ENCODE peak calls at places on chromosomes 11 and 22, in ten cellular contexts. One of them, this sample, is unnamed.

GRCh38 chr11:126192386-126192785 is 19.1 kb downstream of the RPUSD4 start:
- DNase-seq in Caco-2: no peak
- DNase-seq in stimulated activated CD4-positive, alpha-beta T cell treated with anti-CD3 and anti-CD28 coated beads, TNF-alpha, amount 100 ng/mL, for 24 hours: no peak
- DNase-seq in heart left ventricle: no peak
- DNase-seq in SW 1271: no peak
- DNase-seq in cardiac muscle cell: no peak
- DNase-seq in ovary: no peak
- DNase-seq in T-helper 1 cell: no peak
- DNase-seq in GM13976: no peak
- DNase-seq in BE2C: no peak
- DNase-seq in this sample: no peak

GRCh38 chr22:48943567-48944432 is 883.9 kb downstream of the BRD1 start:
- DNase-seq in T-helper 1 cell: no peak
- DNase-seq in GM13976: no peak
- DNase-seq in heart left ventricle: no peak
- DNase-seq in BE2C: no peak
- DNase-seq in ovary: no peak
- DNase-seq in Caco-2: peak; percentile 47
- DNase-seq in SW 1271: peak; percentile 2
- DNase-seq in stimulated activated CD4-positive, alpha-beta T cell treated with anti-CD3 and anti-CD28 coated beads, TNF-alpha, amount 100 ng/mL, for 24 hours: no peak
- DNase-seq in cardiac muscle cell: peak; percentile 24
- DNase-seq in this sample: no peak

GRCh38 chr11:118652681-118653181 is 26.7 kb downstream of the TREH start:
- DNase-seq in GM13976: no peak
- DNase-seq in stimulated activated CD4-positive, alpha-beta T cell treated with anti-CD3 and anti-CD28 coated beads, TNF-alpha, amount 100 ng/mL, for 24 hours: no peak
- DNase-seq in BE2C: no peak
- DNase-seq in Caco-2: no peak
- DNase-seq in ovary: no peak
- DNase-seq in SW 1271: no peak
- DNase-seq in T-helper 1 cell: no peak
- DNase-seq in cardiac muscle cell: no peak
- DNase-seq in heart left ventricle: no peak
- DNase-seq in this sample: no peak

GRCh38 chr11:122764691-122765090 is 73.6 kb upstream of the CRTAM start:
- DNase-seq in GM13976: no peak
- DNase-seq in BE2C: no peak
- DNase-seq in stimulated activated CD4-positive, alpha-beta T cell treated with anti-CD3 and anti-CD28 coated beads, TNF-alpha, amount 100 ng/mL, for 24 hours: no peak
- DNase-seq in T-helper 1 cell: no peak
- DNase-seq in ovary: no peak
- DNase-seq in SW 1271: no peak
- DNase-seq in cardiac muscle cell: no peak
- DNase-seq in heart left ventricle: no peak
- DNase-seq in Caco-2: no peak
- DNase-seq in this sample: no peak

GRCh38 chr22:45334068-45334467 is 24.3 kb downstream of the FAM118A start:
- DNase-seq in heart left ventricle: no peak
- DNase-seq in ovary: no peak
- DNase-seq in stimulated activated CD4-positive, alpha-beta T cell treated with anti-CD3 and anti-CD28 coated beads, TNF-alpha, amount 100 ng/mL, for 24 hours: no peak
- DNase-seq in T-helper 1 cell: no peak
- DNase-seq in cardiac muscle cell: no peak
- DNase-seq in Caco-2: no peak
- DNase-seq in SW 1271: no peak
- DNase-seq in BE2C: no peak
- DNase-seq in GM13976: no peak
- DNase-seq in this sample: no peak

GRCh38 chr22:39527481-39527961 is 5.0 kb downstream of the RPS19BP1 start:
- DNase-seq in SW 1271: no peak
- DNase-seq in T-helper 1 cell: no peak
- DNase-seq in GM13976: no peak
- DNase-seq in heart left ventricle: no peak
- DNase-seq in Caco-2: peak; percentile 80
- DNase-seq in cardiac muscle cell: no peak
- DNase-seq in BE2C: peak; percentile 32
- DNase-seq in stimulated activated CD4-positive, alpha-beta T cell treated with anti-CD3 and anti-CD28 coated beads, TNF-alpha, amount 100 ng/mL, for 24 hours: no peak
- DNase-seq in ovary: no peak
- DNase-seq in this sample: no peak

GRCh38 chr11:130435671-130436070 is 7.3 kb upstream of the ADAMTS8 start:
- DNase-seq in heart left ventricle: no peak
- DNase-seq in Caco-2: no peak
- DNase-seq in cardiac muscle cell: no peak
- DNase-seq in BE2C: no peak
- DNase-seq in SW 1271: no peak
- DNase-seq in stimulated activated CD4-positive, alpha-beta T cell treated with anti-CD3 and anti-CD28 coated beads, TNF-alpha, amount 100 ng/mL, for 24 hours: no peak
- DNase-seq in GM13976: no peak
- DNase-seq in T-helper 1 cell: no peak
- DNase-seq in ovary: no peak
- DNase-seq in this sample: no peak

GRCh38 chr11:44593194-44593593 is 27.7 kb downstream of the CD82 start:
- DNase-seq in BE2C: no peak
- DNase-seq in SW 1271: no peak
- DNase-seq in cardiac muscle cell: peak; percentile 36
- DNase-seq in ovary: no peak
- DNase-seq in GM13976: no peak
- DNase-seq in Caco-2: no peak
- DNase-seq in heart left ventricle: no peak
- DNase-seq in stimulated activated CD4-positive, alpha-beta T cell treated with anti-CD3 and anti-CD28 coated beads, TNF-alpha, amount 100 ng/mL, for 24 hours: no peak
- DNase-seq in T-helper 1 cell: no peak
- DNase-seq in this sample: no peak

GRCh38 chr11:3021125-3021524 is 29.0 kb upstream of the NAP1L4 start:
- DNase-seq in cardiac muscle cell: peak; percentile 64
- DNase-seq in ovary: no peak
- DNase-seq in SW 1271: peak; percentile 9
- DNase-seq in GM13976: peak; percentile 63
- DNase-seq in stimulated activated CD4-positive, alpha-beta T cell treated with anti-CD3 and anti-CD28 coated beads, TNF-alpha, amount 100 ng/mL, for 24 hours: no peak
- DNase-seq in Caco-2: no peak
- DNase-seq in BE2C: peak; percentile 36
- DNase-seq in T-helper 1 cell: peak; percentile 26
- DNase-seq in heart left ventricle: no peak
- DNase-seq in this sample: peak; percentile 64

GRCh38 chr11:117874253-117874909 is 2.1 kb downstream of the FXYD6 start:
- DNase-seq in cardiac muscle cell: no peak
- DNase-seq in stimulated activated CD4-positive, alpha-beta T cell treated with anti-CD3 and anti-CD28 coated beads, TNF-alpha, amount 100 ng/mL, for 24 hours: no peak
- DNase-seq in BE2C: no peak
- DNase-seq in T-helper 1 cell: no peak
- DNase-seq in ovary: no peak
- DNase-seq in Caco-2: no peak
- DNase-seq in SW 1271: no peak
- DNase-seq in heart left ventricle: no peak
- DNase-seq in GM13976: no peak
- DNase-seq in this sample: no peak

This sample was measured in GM13977.